ENCODE peak calls at places on chromosomes 13 and 19, in five cellular contexts. E is prostate gland, T is PC-9, I is smooth muscle cell of the brain vasculature, M is left colon. Y is an unnamed sample.

GRCh38 chr13:57633141-57633949 is 1.8 kb downstream of the PCDH17 start:
- DNase-seq in E (no peak), T (no peak), I (no peak), M (peak), Y (peak)

GRCh38 chr19:1189419-1189818 is 15.4 kb upstream of the SBNO2 start:
- DNase-seq in E (no peak), T (peak), I (no peak), M (no peak), Y (no peak)

GRCh38 chr13:39602614-39603366 is at the start of gene LHFPL6:
- DNase-seq in E (peak), T (peak), I (no peak), M (peak), Y (peak)

GRCh38 chr13:74990992-74991391 is 491.0 kb downstream of the TBC1D4 start:
- DNase-seq in E (no peak), T (no peak), I (no peak), M (no peak), Y (no peak)

GRCh38 chr19:1445932-1446712 is 3.8 kb upstream of the APC2 start:
- DNase-seq in E (no peak), T (peak), I (no peak), M (no peak), Y (no peak)

GRCh38 chr19:3760871-3761361 is 576 bp downstream of the APBA3 start:
- DNase-seq in E (no peak), T (no peak), I (no peak), M (no peak), Y (no peak)

GRCh38 chr13:20567881-20568528 is 1.0 kb downstream of the IFT88 start:
- DNase-seq in E (no peak), T (no peak), I (no peak), M (no peak), Y (no peak)

GRCh38 chr19:34853369-34853768 is 73.3 kb upstream of the ZNF30 start:
- DNase-seq in E (no peak), T (no peak), I (no peak), M (no peak), Y (no peak)

GRCh38 chr13:36555151-36555986 is 118.5 kb upstream of the SERTM1 start:
- DNase-seq in E (no peak), T (no peak), I (no peak), M (no peak), Y (no peak)